ENCODE peak calls at places on chromosomes 2 and 18, in six cellular contexts. C is dorsolateral prefrontal cortex; M is NCI-H510A; R is effector CD8-positive, alpha-beta T cell; Y is A549; A is activated CD4-positive, alpha-beta T cell treated with anti-CD3 and anti-CD28 coated beads, Interleukin-2, amount 50 U/mL, for 1 hour. D is an unnamed sample.

GRCh38 chr2:174670446-174670845 is 72.8 kb upstream of the WIPF1 start:
- DNase-seq in C (no peak), M (no peak), R (no peak), Y (no peak), A (no peak), D (no peak)

GRCh38 chr2:165835363-165835762 is 41.3 kb upstream of the GALNT3 start:
- DNase-seq in C (no peak), M (no peak), R (no peak), Y (no peak), A (no peak), D (no peak)

GRCh38 chr2:240593026-240593702 is 6.6 kb downstream of the CAPN10 start:
- DNase-seq in C (no peak), M (no peak), R (no peak), Y (no peak), A (no peak), D (no peak)

GRCh38 chr2:217040099-217040498 is 180.2 kb upstream of the TNP1 start:
- DNase-seq in C (no peak), M (no peak), R (no peak), Y (no peak), A (no peak), D (no peak)

GRCh38 chr2:36277876-36278523 is 77.6 kb upstream of the CRIM1 start:
- DNase-seq in C (no peak), M (no peak), R (no peak), Y (no peak), A (no peak), D (no peak)

GRCh38 chr2:69641887-69642708 is 1.4 kb downstream of the AAK1 start:
- DNase-seq in C (no peak), M (no peak), R (no peak), Y (no peak), A (no peak), D (no peak)

GRCh38 chr2:134682726-134683125 is 36.1 kb downstream of the TMEM163 start:
- DNase-seq in C (no peak), M (no peak), R (no peak), Y (no peak), A (no peak), D (no peak)

GRCh38 chr2:130845507-130846085 is 8.9 kb downstream of the ARHGEF4 start:
- DNase-seq in C (no peak), M (no peak), R (no peak), Y (no peak), A (no peak), D (no peak)

GRCh38 chr2:170361359-170361936 is 183.5 kb downstream of the MYO3B start:
- DNase-seq in C (peak; percentile 4), M (no peak), R (peak; percentile 13), Y (peak; percentile 64), A (peak; percentile 39), D (peak; percentile 18)

GRCh38 chr18:79343567-79344207 is 52.0 kb upstream of the NFATC1 start:
- DNase-seq in C (no peak), M (no peak), R (no peak), Y (peak; percentile 66), A (no peak), D (no peak)

GRCh38 chr2:152646775-152647174 is 70.5 kb downstream of the PRPF40A start:
- DNase-seq in C (no peak), M (no peak), R (no peak), Y (peak; percentile 36), A (no peak), D (no peak)

GRCh38 chr2:127254386-127254981 is 34.4 kb upstream of the CYP27C1 start:
- DNase-seq in C (no peak), M (no peak), R (no peak), Y (peak; percentile 38), A (no peak), D (no peak)

GRCh38 chr18:657311-657997 is at the start of gene TYMS:
- DNase-seq in C (no peak), M (peak; percentile 79), R (no peak), Y (peak; percentile 85), A (peak; percentile 27), D (peak; percentile 9)

GRCh38 chr2:216774180-216774579 is 78.8 kb upstream of the IGFBP5 start:
- DNase-seq in C (no peak), M (no peak), R (no peak), Y (no peak), A (no peak), D (no peak)

GRCh38 chr2:102112271-102112670 is 30.3 kb upstream of the IL1R1 start:
- DNase-seq in C (no peak), M (no peak), R (no peak), Y (no peak), A (no peak), D (no peak)

GRCh38 chr2:186589733-186590537 is at the start of gene ITGAV:
- DNase-seq in C (peak; percentile 81), M (peak; percentile 87), R (peak; percentile 60), Y (peak; percentile 95), A (peak; percentile 77), D (peak; percentile 76)

GRCh38 chr2:7994397-7994951 is 687.4 kb upstream of the ID2 start:
- DNase-seq in C (no peak), M (peak; percentile 68), R (no peak), Y (no peak), A (no peak), D (no peak)

GRCh38 chr2:58055027-58055786 is 8.6 kb downstream of the VRK2 start:
- DNase-seq in C (no peak), M (no peak), R (no peak), Y (no peak), A (no peak), D (no peak)

GRCh38 chr2:130843321-130843985 is 6.7 kb downstream of the ARHGEF4 start:
- DNase-seq in C (no peak), M (no peak), R (no peak), Y (no peak), A (no peak), D (no peak)

GRCh38 chr2:187962538-187962937 is 329.1 kb upstream of the GULP1 start:
- DNase-seq in C (no peak), M (no peak), R (no peak), Y (no peak), A (no peak), D (no peak)

GRCh38 chr2:589551-589950 is 87.7 kb downstream of the TMEM18 start:
- DNase-seq in C (no peak), M (no peak), R (no peak), Y (no peak), A (no peak), D (no peak)

GRCh38 chr2:133892352-133892913 is 324.2 kb upstream of the NCKAP5 start:
- DNase-seq in C (no peak), M (no peak), R (no peak), Y (no peak), A (no peak), D (no peak)

GRCh38 chr2:118849226-118850170 is 2.0 kb upstream of the EN1 start:
- DNase-seq in C (no peak), M (no peak), R (no peak), Y (no peak), A (no peak), D (no peak)

GRCh38 chr2:236627193-236627592 is 57.6 kb downstream of the ACKR3 start:
- DNase-seq in C (no peak), M (no peak), R (no peak), Y (no peak), A (no peak), D (no peak)

GRCh38 chr2:137928547-137929503 is 35.4 kb upstream of the HNMT start:
- DNase-seq in C (no peak), M (no peak), R (no peak), Y (peak; percentile 43), A (no peak), D (no peak)